ENCODE peak calls at places on chromosomes 13 and 19, in seven cellular contexts. T is H9, G is IMR-90, O is neuronal stem cell, Y is H1, B is mesendoderm, Q is trophoblast cell. J is an unnamed sample.

GRCh38 chr13:77330009-77330471 is 3.1 kb upstream of the MYCBP2 start:
- DNase-seq in T (no peak), G (no peak), O (no peak), Y (no peak), B (no peak), Q (no peak), J (no peak)

GRCh38 chr19:1134431-1134830 is 30.6 kb downstream of the GPX4 start:
- DNase-seq in T (no peak), G (no peak), O (no peak), Y (no peak), B (no peak), Q (peak; percentile 63), J (no peak)

GRCh38 chr19:49848938-49849337 is 2.0 kb upstream of the PTOV1 start:
- DNase-seq in T (no peak), G (no peak), O (no peak), Y (no peak), B (no peak), Q (no peak), J (no peak)

GRCh38 chr13:20161951-20162300 is 1.1 kb upstream of the GJA3 start:
- DNase-seq in T (no peak), G (no peak), O (no peak), Y (no peak), B (no peak), Q (peak; percentile 27), J (no peak)

GRCh38 chr19:46791944-46792343 is 3.5 kb upstream of the SLC1A5 start:
- DNase-seq in T (no peak), G (no peak), O (no peak), Y (no peak), B (peak; percentile 51), Q (peak; percentile 100), J (peak; percentile 90)

GRCh38 chr13:109778102-109778542 is 8.3 kb downstream of the IRS2 start:
- DNase-seq in T (no peak), G (peak; percentile 39), O (no peak), Y (no peak), B (peak; percentile 29), Q (peak; percentile 37), J (peak; percentile 54)

GRCh38 chr13:64877176-64877575 is 2353.0 kb downstream of the PCDH9 start:
- DNase-seq in T (no peak), G (no peak), O (no peak), Y (no peak), B (no peak), Q (no peak), J (no peak)

GRCh38 chr13:23378009-23378632 is 55.4 kb downstream of the SACS start:
- DNase-seq in T (no peak), G (peak; percentile 99), O (no peak), Y (no peak), B (peak; percentile 72), Q (peak; percentile 38), J (peak; percentile 84)

GRCh38 chr19:47315125-47315821 is 5.6 kb downstream of the C5AR1 start:
- DNase-seq in T (peak; percentile 67), G (peak; percentile 97), O (no peak), Y (no peak), B (peak; percentile 92), Q (peak; percentile 99), J (peak; percentile 95)

GRCh38 chr19:36141039-36141914 is 1.4 kb downstream of the CAPNS1 start:
- DNase-seq in T (peak; percentile 98), G (peak; percentile 76), O (peak; percentile 79), Y (peak; percentile 90), B (peak; percentile 98), Q (peak; percentile 93), J (peak; percentile 86)

GRCh38 chr19:56821209-56821608 is 19.3 kb downstream of the PEG3 start:
- DNase-seq in T (no peak), G (no peak), O (no peak), Y (no peak), B (no peak), Q (peak; percentile 46), J (no peak)

GRCh38 chr19:56821675-56822074 is 18.9 kb downstream of the PEG3 start:
- DNase-seq in T (no peak), G (no peak), O (no peak), Y (no peak), B (no peak), Q (no peak), J (no peak)

GRCh38 chr19:56823956-56824355 is 16.6 kb downstream of the PEG3 start:
- DNase-seq in T (no peak), G (no peak), O (no peak), Y (no peak), B (no peak), Q (no peak), J (no peak)

GRCh38 chr19:56822755-56823154 is 17.8 kb downstream of the PEG3 start:
- DNase-seq in T (no peak), G (no peak), O (no peak), Y (no peak), B (no peak), Q (no peak), J (no peak)

GRCh38 chr19:56823417-56823816 is 17.1 kb downstream of the PEG3 start:
- DNase-seq in T (no peak), G (no peak), O (no peak), Y (no peak), B (no peak), Q (no peak), J (no peak)
- H3K4ac ChIP-seq in T (no peak overlapping the region), G (no peak overlapping the region), O (no peak overlapping the region), Y (no peak overlapping the region), B (no peak overlapping the region), Q (no peak overlapping the region), J (no peak overlapping the region)

GRCh38 chr13:43755844-43756243 is 30.9 kb downstream of the ENOX1 start:
- DNase-seq in T (no peak), G (no peak), O (no peak), Y (no peak), B (no peak), Q (no peak), J (no peak)
- H3K4ac ChIP-seq in T (no peak overlapping the region), G (no peak overlapping the region), O (no peak overlapping the region), Y (no peak overlapping the region), B (no peak overlapping the region), Q (no peak overlapping the region), J (no peak overlapping the region)

DNA sequence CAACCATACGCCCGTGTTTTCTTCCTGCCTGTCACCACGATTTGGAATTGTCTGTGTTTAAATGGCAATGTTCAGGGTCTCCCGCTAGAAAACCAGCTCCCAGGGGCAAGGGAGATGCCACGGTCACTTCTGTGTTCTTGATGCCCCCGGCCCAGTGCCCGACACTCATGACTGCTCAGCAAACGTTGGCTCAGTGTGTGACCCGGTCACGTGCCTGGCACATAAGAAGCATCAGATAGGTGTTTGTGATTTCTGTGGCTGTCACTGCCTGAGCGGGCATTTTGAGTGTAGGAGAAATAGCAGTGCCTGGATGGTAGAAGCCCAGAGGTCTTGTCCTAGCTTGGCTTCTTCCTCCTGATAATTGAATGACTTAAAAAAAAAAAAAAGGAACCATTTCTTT is 15.5 kb downstream of the HDGFL2 start:
- DNase-seq in T (peak; percentile 17), G (no peak), O (no peak), Y (no peak), B (no peak), Q (no peak), J (no peak)
- H3K4ac ChIP-seq in T (no peak overlapping the region), G (no peak overlapping the region), O (no peak overlapping the region), Y (no peak overlapping the region), B (no peak overlapping the region), Q (no peak overlapping the region), J (no peak overlapping the region)

GRCh38 chr13:111183959-111184684 is 69.0 kb downstream of the ARHGEF7 start:
- DNase-seq in T (no peak), G (no peak), O (no peak), Y (no peak), B (no peak), Q (no peak), J (no peak)
- H3K4ac ChIP-seq in T (no peak overlapping the region), G (no peak overlapping the region), O (no peak overlapping the region), Y (no peak overlapping the region), B (no peak overlapping the region), Q (no peak overlapping the region), J (no peak overlapping the region)

DNA sequence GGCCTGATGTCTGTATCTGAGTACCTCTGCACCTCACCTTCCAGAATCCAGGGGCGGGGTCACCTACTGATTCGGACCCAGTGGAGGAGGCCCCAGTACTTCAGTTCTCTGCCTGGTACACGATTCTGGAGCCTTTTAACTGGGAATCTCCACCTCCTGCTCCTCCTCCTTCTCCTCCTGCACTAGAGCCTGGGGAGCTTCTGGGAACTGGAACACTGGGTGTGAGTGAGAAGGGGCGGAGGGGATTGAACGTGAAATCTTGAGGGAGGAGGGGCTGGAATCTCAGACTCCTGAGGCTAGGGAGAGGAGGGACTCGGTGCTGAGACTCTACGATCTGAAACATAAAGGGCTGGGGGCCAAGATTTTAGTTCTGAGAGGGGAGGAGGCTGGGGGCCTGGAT is at the start of gene KLK8:
- DNase-seq in T (peak; percentile 76), G (no peak), O (no peak), Y (no peak), B (peak; percentile 47), Q (no peak), J (no peak)
- H3K4ac ChIP-seq in T (no peak within 1 kb of the TSS), G (no peak within 1 kb of the TSS), O (no peak within 1 kb of the TSS), Y (peak within 1 kb of the TSS; percentile 34), B (no peak within 1 kb of the TSS), Q (no peak within 1 kb of the TSS), J (no peak within 1 kb of the TSS)

GRCh38 chr13:61138857-61139256 is 276.8 kb downstream of the PCDH20 start:
- DNase-seq in T (no peak), G (no peak), O (no peak), Y (no peak), B (no peak), Q (no peak), J (no peak)
- H3K4ac ChIP-seq in T (no peak overlapping the region), G (no peak overlapping the region), O (no peak overlapping the region), Y (no peak overlapping the region), B (no peak overlapping the region), Q (no peak overlapping the region), J (no peak overlapping the region)